ENCODE peak calls at places on chromosome 22, in four cellular contexts. Q is K562, I is SK-N-SH, G is GM12878. S is an unnamed sample.

GRCh38 chr22:20451920-20452319 is 14.3 kb upstream of the SCARF2 start:
- DNase-seq in I (no peak), G (no peak), Q (no peak), S (no peak)

GRCh38 chr22:19842386-19843106 is 12.1 kb downstream of the GNB1L start:
- DNase-seq in G (no peak), Q (no peak), I (peak; percentile 60), S (no peak)

GRCh38 chr22:44557064-44557748 is 59.2 kb upstream of the RTL6 start:
- DNase-seq in I (no peak), G (no peak), Q (no peak), S (no peak)

GRCh38 chr22:46617250-46618103 is 2.7 kb upstream of the GRAMD4 start:
- DNase-seq in Q (no peak), G (no peak), I (no peak), S (no peak)

GRCh38 chr22:25741692-25742626 is at the start of gene MYO18B:
- DNase-seq in G (no peak), I (no peak), Q (peak; percentile 89), S (no peak)

GRCh38 chr22:36423461-36424404 is 36.0 kb upstream of the MYH9 start:
- DNase-seq in Q (peak; percentile 41), G (no peak), I (no peak), S (no peak)

GRCh38 chr22:41256898-41257260 is 16.1 kb upstream of the CHADL start:
- DNase-seq in I (no peak), G (no peak), Q (no peak), S (no peak)

GRCh38 chr22:19691721-19692341 is 22.5 kb upstream of the SEPTIN5 start:
- DNase-seq in Q (peak; percentile 92), G (no peak), I (no peak), S (no peak)

GRCh38 chr22:22682807-22683667 is 38.6 kb downstream of the GGTLC2 start:
- DNase-seq in I (no peak), Q (no peak), G (no peak), S (no peak)

GRCh38 chr22:19422440-19423301 is 8.9 kb downstream of the HIRA start:
- DNase-seq in I (no peak), Q (no peak), G (no peak), S (no peak)

GRCh38 chr22:22031571-22031970 is 49.0 kb upstream of the TOP3B start:
- DNase-seq in G (no peak), Q (no peak), I (no peak), S (no peak)

GRCh38 chr22:43824724-43825485 is 12.8 kb upstream of the EFCAB6 start:
- DNase-seq in I (no peak), G (no peak), Q (no peak), S (no peak)

GRCh38 chr22:37334859-37335818 is 52.8 kb downstream of the CYTH4 start:
- DNase-seq in I (peak; percentile 82), G (no peak), Q (no peak), S (peak; percentile 74)

GRCh38 chr22:46094676-46095075 is 55.6 kb upstream of the PPARA start:
- DNase-seq in Q (no peak), I (no peak), G (no peak), S (no peak)

GRCh38 chr22:46619830-46620501 is at the start of gene GRAMD4:
- DNase-seq in Q (peak; percentile 19), I (peak; percentile 95), G (no peak), S (no peak)

GRCh38 chr22:23531283-23531921 is 48.7 kb downstream of the IGLL1 start:
- DNase-seq in G (no peak), I (no peak), Q (no peak), S (no peak)

GRCh38 chr22:47373648-47374272 is 611.3 kb downstream of the TBC1D22A start:
- DNase-seq in G (no peak), I (no peak), Q (no peak), S (no peak)

GRCh38 chr22:30490399-30490798 is 15.1 kb downstream of the SEC14L4 start:
- DNase-seq in I (no peak), Q (peak; percentile 35), G (no peak), S (peak; percentile 44)

GRCh38 chr22:22507743-22508273 is 734 bp downstream of the ZNF280B start:
- DNase-seq in Q (peak; percentile 56), G (no peak), I (no peak), S (no peak)

GRCh38 chr22:32378703-32379272 is 21.1 kb downstream of the RFPL3 start:
- DNase-seq in I (peak; percentile 80), G (no peak), Q (peak; percentile 72), S (peak; percentile 82)

GRCh38 chr22:20996031-20996410 is 5.9 kb downstream of the THAP7 start:
- DNase-seq in Q (no peak), I (no peak), G (no peak), S (no peak)

GRCh38 chr22:31556627-31557203 is 60.4 kb downstream of the SFI1 start:
- DNase-seq in I (peak; percentile 46), Q (no peak), G (no peak), S (no peak)

GRCh38 chr22:26428515-26429457 is at the start of gene ASPHD2:
- DNase-seq in Q (peak; percentile 83), I (peak; percentile 96), G (peak; percentile 81), S (peak; percentile 74)

GRCh38 chr22:19819209-19819910 is 35.3 kb downstream of the GNB1L start:
- DNase-seq in G (no peak), I (no peak), Q (no peak), S (no peak)

GRCh38 chr22:41538583-41538982 is 5.7 kb downstream of the POLR3H start:
- DNase-seq in Q (no peak), G (no peak), I (no peak), S (no peak)

GRCh38 chr22:29071261-29072045 is 1.4 kb upstream of the KREMEN1 start:
- DNase-seq in Q (no peak), I (no peak), G (no peak), S (peak; percentile 77)

GRCh38 chr22:17945851-17946690 is 78.3 kb downstream of the MICAL3 start:
- DNase-seq in Q (no peak), I (no peak), G (no peak), S (no peak)

GRCh38 chr22:19555651-19556050 is 31.4 kb upstream of the CLDN5 start:
- DNase-seq in Q (peak; percentile 25), I (no peak), G (no peak), S (no peak)

GRCh38 chr22:37169947-37170688 is 17.9 kb downstream of the C1QTNF6 start:
- DNase-seq in I (no peak), Q (peak; percentile 31), G (no peak), S (peak; percentile 10)

GRCh38 chr22:45428391-45429385 is 15.2 kb downstream of the RIBC2 start:
- DNase-seq in G (no peak), I (no peak), Q (no peak), S (no peak)

GRCh38 chr22:33597274-33597985 is 322.8 kb downstream of the LARGE1 start:
- DNase-seq in Q (no peak), G (no peak), I (no peak), S (no peak)

GRCh38 chr22:26534166-26534855 is 22.0 kb upstream of the TFIP11 start:
- DNase-seq in Q (no peak), G (no peak), I (no peak), S (no peak)

GRCh38 chr22:19061471-19062138 is 60.6 kb downstream of the DGCR2 start:
- DNase-seq in G (no peak), I (no peak), Q (no peak), S (no peak)

GRCh38 chr22:41471606-41472005 is 2.7 kb downstream of the ACO2 start:
- DNase-seq in I (no peak), G (no peak), Q (no peak), S (no peak)

GRCh38 chr22:46135611-46136538 is 14.5 kb upstream of the PPARA start:
- DNase-seq in Q (no peak), G (no peak), I (no peak), S (no peak)

GRCh38 chr22:37515902-37516301 is 3.3 kb downstream of the CARD10 start:
- DNase-seq in Q (no peak), G (no peak), I (no peak), S (no peak)

DNA sequence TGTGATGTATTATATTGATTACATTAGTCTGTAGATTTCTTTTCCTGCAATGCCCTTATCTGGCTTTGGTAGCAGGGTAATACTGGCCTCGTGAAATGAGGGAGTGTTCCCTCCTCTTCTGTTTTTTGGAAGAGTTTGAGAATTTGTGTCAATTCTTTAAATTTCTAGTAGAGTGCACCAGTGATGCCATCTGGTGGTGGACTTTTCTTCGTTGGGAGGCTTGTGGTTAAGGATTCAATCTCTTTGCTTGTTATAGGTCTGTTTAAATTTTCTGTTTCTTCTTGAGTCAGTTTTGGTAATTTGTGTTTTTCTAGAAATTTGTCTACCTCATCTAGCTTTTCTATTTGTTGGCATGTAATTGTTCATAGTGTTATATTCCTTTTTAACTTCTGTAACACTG is 18.9 kb downstream of the SHANK3 start:
- DNase-seq in Q (no peak), I (no peak), G (peak; percentile 13), S (no peak)
- TF ChIP-seq USF1 in Q (no peak), I (no peak), G (no peak), S (no peak)

GRCh38 chr22:28053871-28054621 is 135.0 kb upstream of the PITPNB start:
- DNase-seq in Q (no peak), G (no peak), I (no peak), S (no peak)

GRCh38 chr22:28051787-28052356 is 132.8 kb upstream of the PITPNB start:
- DNase-seq in G (no peak), I (peak; percentile 44), Q (peak; percentile 41), S (peak; percentile 85)

GRCh38 chr22:28054622-28054871 is 135.5 kb upstream of the PITPNB start:
- DNase-seq in G (no peak), I (no peak), Q (no peak), S (no peak)

GRCh38 chr22:28051091-28051786 is 132.2 kb upstream of the PITPNB start:
- DNase-seq in I (no peak), G (no peak), Q (no peak), S (no peak)

DNA sequence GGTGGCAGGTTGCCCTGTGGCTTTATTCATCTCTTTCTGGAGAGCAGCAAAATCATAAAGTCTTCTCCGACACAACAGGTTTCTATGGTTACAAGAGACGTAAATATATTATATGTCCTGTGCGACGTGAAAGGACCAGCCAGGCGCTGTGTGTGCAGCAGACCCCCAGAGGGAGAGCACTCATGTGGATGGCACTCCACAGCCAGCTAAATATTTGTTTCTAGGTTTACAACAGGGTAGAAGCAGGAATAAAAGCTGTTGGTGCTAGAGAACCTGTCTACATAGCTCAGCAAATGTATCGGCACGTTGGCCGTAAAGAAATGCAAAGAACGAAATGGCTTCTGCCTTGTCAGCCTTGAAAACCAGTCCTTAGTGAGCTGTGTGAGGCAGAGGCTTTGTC is 133.8 kb upstream of the PITPNB start:
- DNase-seq in Q (no peak), G (no peak), I (no peak), S (no peak)
- TF ChIP-seq CTCF in Q (no peak), G (no peak), I (no peak), S (no peak)

GRCh38 chr22:48894804-48895250 is 932.8 kb downstream of the BRD1 start:
- DNase-seq in I (no peak), Q (no peak), G (no peak), S (no peak)
- TF ChIP-seq USF1 in I (no peak), Q (no peak), G (no peak), S (no peak)

GRCh38 chr22:50627914-50628542 is at the start of gene ARSA:
- DNase-seq in Q (peak; percentile 79), G (peak; percentile 11), I (peak; percentile 95), S (peak; percentile 82)
- TF ChIP-seq CTCF in Q (no peak), G (peak; percentile 15), I (peak; percentile 48), S (no peak)

DNA sequence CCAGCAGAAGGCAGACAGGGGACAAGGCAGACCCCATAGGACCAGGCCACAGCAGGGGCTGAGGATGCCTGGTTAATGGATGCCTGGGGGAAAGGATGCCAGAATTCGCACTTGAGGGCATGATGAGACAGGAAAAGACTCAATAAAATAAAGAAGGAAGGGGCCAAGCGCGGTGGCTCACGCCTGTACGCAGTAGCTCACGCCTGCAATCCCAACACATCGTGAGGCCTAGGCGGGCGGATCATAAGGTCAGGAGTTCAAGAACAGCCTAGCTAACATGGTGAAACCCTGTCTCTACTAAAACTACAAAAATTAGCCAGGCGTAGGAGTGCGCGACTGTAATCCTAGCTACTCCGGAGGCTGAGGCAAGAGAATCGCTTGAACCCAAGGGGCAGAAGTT is 9.8 kb downstream of the APOBEC3D start:
- DNase-seq in Q (no peak), G (no peak), I (no peak), S (no peak)
- TF ChIP-seq USF1 in Q (no peak), G (no peak), I (no peak), S (no peak)

S was measured in WTC11.